ENCODE peak calls at places on chromosomes 1 and 21, in ten cellular contexts. S, N, O, L, A, D, W, T, M and J are unnamed samples.
A peak's percentile ranks its signal among the peaks of the same experiment; 100 is the strongest.

GRCh38 chr1:201618375-201618774 is 79.4 kb downstream of the NAV1 start:
- DNase-seq in S (no peak), N (no peak), O (no peak), L (no peak), A (no peak), D (no peak), W (no peak), T (no peak), M (no peak), J (no peak)

GRCh38 chr1:175162955-175163354 is 29.6 kb downstream of the KIAA0040 start:
- DNase-seq in S (no peak), N (no peak), O (no peak), L (no peak), A (no peak), D (no peak), W (no peak), T (no peak), M (no peak), J (no peak)

GRCh38 chr21:37496972-37497371 is 130.4 kb downstream of the DYRK1A start:
- DNase-seq in S (no peak), N (no peak), O (no peak), L (no peak), A (no peak), D (no peak), W (no peak), T (no peak), M (no peak), J (no peak)

GRCh38 chr1:16430598-16430997 is 6.6 kb downstream of the SPATA21 start:
- DNase-seq in S (no peak), N (no peak), O (no peak), L (peak; percentile 73), A (peak; percentile 39), D (no peak), W (no peak), T (no peak), M (no peak), J (no peak)

GRCh38 chr21:42818328-42818749 is 61.0 kb downstream of the WDR4 start:
- DNase-seq in S (no peak), N (peak; percentile 65), O (peak; percentile 85), L (peak; percentile 82), A (peak; percentile 41), D (no peak), W (peak; percentile 78), T (peak; percentile 71), M (peak; percentile 33), J (peak; percentile 81)

GRCh38 chr1:198906739-198907422 is 268.0 kb downstream of the PTPRC start:
- DNase-seq in S (no peak), N (no peak), O (no peak), L (no peak), A (no peak), D (no peak), W (no peak), T (no peak), M (no peak), J (no peak)

GRCh38 chr1:202126426-202126825 is 3.7 kb downstream of the GPR37L1 start:
- DNase-seq in S (no peak), N (no peak), O (peak; percentile 57), L (no peak), A (no peak), D (no peak), W (no peak), T (no peak), M (no peak), J (no peak)

GRCh38 chr1:119674835-119675289 is 26.8 kb upstream of the ZNF697 start:
- DNase-seq in S (no peak), N (peak; percentile 40), O (no peak), L (no peak), A (no peak), D (no peak), W (no peak), T (no peak), M (peak; percentile 63), J (no peak)

GRCh38 chr1:6251681-6252373 is 7.8 kb downstream of the HES3 start:
- DNase-seq in S (no peak), N (no peak), O (no peak), L (no peak), A (no peak), D (no peak), W (no peak), T (no peak), M (no peak), J (no peak)

GRCh38 chr21:45291613-45292398 is 4.1 kb upstream of the POFUT2 start:
- DNase-seq in S (no peak), N (peak; percentile 54), O (peak; percentile 75), L (peak; percentile 44), A (no peak), D (no peak), W (peak; percentile 85), T (no peak), M (no peak), J (peak; percentile 63)

GRCh38 chr1:229640455-229640854 is 14.4 kb downstream of the URB2 start:
- DNase-seq in S (no peak), N (no peak), O (no peak), L (no peak), A (peak; percentile 9), D (no peak), W (no peak), T (no peak), M (no peak), J (no peak)

GRCh38 chr1:161499099-161500078 is 5.9 kb upstream of the FCGR2A start:
- DNase-seq in S (no peak), N (no peak), O (no peak), L (no peak), A (no peak), D (no peak), W (no peak), T (no peak), M (no peak), J (no peak)

GRCh38 chr21:41419921-41420862 is 5.8 kb upstream of the MX1 start:
- DNase-seq in S (peak; percentile 56), N (peak; percentile 79), O (peak; percentile 86), L (peak; percentile 89), A (peak; percentile 59), D (peak; percentile 38), W (peak; percentile 95), T (peak; percentile 91), M (peak; percentile 44), J (peak; percentile 92)

GRCh38 chr1:116360435-116361173 is 12.4 kb upstream of the ATP1A1 start:
- DNase-seq in S (no peak), N (no peak), O (no peak), L (no peak), A (no peak), D (no peak), W (no peak), T (no peak), M (no peak), J (no peak)

GRCh38 chr1:204400893-204401510 is 10.6 kb downstream of the PPP1R15B start:
- DNase-seq in S (no peak), N (no peak), O (no peak), L (no peak), A (no peak), D (no peak), W (no peak), T (no peak), M (no peak), J (no peak)

GRCh38 chr1:2933431-2934172 is 87.7 kb upstream of the ACTRT2 start:
- DNase-seq in S (no peak), N (no peak), O (peak; percentile 55), L (no peak), A (no peak), D (no peak), W (no peak), T (peak; percentile 30), M (no peak), J (no peak)

DNA sequence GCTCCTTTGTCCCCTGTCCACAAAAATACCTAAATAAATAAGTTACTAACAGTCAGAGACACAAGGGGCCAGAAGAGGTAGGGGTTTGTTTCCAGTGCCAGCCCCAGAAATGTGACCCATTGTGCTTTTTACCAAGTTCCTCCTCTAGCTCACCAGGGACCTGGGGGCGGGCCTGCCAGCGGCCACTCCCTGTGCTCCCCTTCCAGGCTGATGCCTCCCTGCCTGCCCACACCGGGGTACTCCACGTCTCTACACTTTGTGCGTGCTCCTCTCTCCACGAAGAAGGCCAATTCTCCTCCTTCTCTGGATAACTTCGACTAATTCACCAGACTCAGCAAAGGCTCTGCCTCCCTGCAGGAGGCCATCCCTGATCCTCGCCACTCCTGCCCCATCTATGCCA is 72.1 kb downstream of the BCAR3 start:
- DNase-seq in S (no peak), N (no peak), O (no peak), L (peak; percentile 49), A (no peak), D (no peak), W (peak; percentile 59), T (peak; percentile 22), M (no peak), J (no peak)
- H3K36me3 ChIP-seq in S (no peaks in the 10 kb centered on the region), N (no peaks in the 10 kb centered on the region), O (no peaks in the 10 kb centered on the region), L (peaks cover 58% of the 10 kb centered on the region), A (no peaks in the 10 kb centered on the region), D (peaks cover 20% of the 10 kb centered on the region), W (peaks cover 4% of the 10 kb centered on the region), T (no peaks in the 10 kb centered on the region), M (no peaks in the 10 kb centered on the region), J (no peaks in the 10 kb centered on the region)

GRCh38 chr1:245749053-245749452 is 594.3 kb downstream of the KIF26B start:
- DNase-seq in S (no peak), N (no peak), O (no peak), L (no peak), A (no peak), D (no peak), W (no peak), T (no peak), M (no peak), J (no peak)
- H3K36me3 ChIP-seq in S (no peaks in the 10 kb centered on the region), N (no peaks in the 10 kb centered on the region), O (peaks cover 4% of the 10 kb centered on the region), L (no peaks in the 10 kb centered on the region), A (no peaks in the 10 kb centered on the region), D (no peaks in the 10 kb centered on the region), W (peaks cover 8% of the 10 kb centered on the region), T (peaks cover 3% of the 10 kb centered on the region), M (no peaks in the 10 kb centered on the region), J (peaks cover 5% of the 10 kb centered on the region)

DNA sequence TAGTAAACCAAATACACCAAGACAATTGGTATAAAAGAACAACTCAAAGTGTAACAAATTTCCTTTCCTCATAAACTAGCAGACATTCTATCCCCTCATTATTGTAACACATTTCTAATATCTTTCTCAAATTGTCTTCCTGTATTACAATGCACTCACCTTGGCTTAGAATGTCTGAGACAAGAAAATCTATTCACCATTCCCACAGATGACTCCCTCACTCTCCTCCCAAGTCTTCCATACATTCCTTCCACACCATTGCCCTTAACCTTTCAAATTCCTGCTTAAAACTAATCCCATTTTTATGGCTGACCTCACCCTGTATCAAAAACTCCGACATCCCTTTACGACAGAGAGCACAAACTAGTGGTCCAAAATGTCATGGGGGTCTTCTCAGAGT is 56.0 kb downstream of the LTN1 start:
- DNase-seq in S (no peak), N (no peak), O (no peak), L (no peak), A (peak; percentile 33), D (peak; percentile 6), W (no peak), T (no peak), M (no peak), J (no peak)
- H3K36me3 ChIP-seq in S (no peaks in the 10 kb centered on the region), N (no peaks in the 10 kb centered on the region), O (peaks cover 63% of the 10 kb centered on the region), L (peaks cover 59% of the 10 kb centered on the region), A (no peaks in the 10 kb centered on the region), D (peaks cover 84% of the 10 kb centered on the region), W (peaks cover 61% of the 10 kb centered on the region), T (no peaks in the 10 kb centered on the region), M (peaks cover 20% of the 10 kb centered on the region), J (peaks cover 69% of the 10 kb centered on the region)

DNA sequence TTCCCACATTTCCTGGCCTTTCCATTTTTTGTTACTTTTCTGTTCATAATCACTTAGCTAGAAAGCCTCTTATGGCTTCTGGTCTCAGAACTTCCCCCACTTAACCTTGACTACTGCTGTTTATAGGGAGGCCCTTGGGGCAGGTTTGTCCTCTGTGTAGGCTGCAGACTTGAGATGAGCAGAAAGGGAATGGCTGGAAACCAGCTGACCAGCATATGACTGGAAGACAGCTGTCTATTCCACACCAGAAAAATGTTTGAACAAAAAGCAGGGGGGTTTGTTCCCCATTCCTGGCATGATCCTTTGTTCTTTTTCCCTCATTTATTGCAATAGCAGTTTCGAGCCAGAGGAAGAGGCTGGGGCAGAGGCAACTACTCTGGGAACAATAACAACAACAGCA is 4.9 kb upstream of the SH3D21 start:
- DNase-seq in S (no peak), N (no peak), O (no peak), L (peak; percentile 10), A (no peak), D (no peak), W (no peak), T (no peak), M (no peak), J (no peak)
- H3K36me3 ChIP-seq in S (peaks cover 33% of the 10 kb centered on the region), N (no peaks in the 10 kb centered on the region), O (peaks cover 74% of the 10 kb centered on the region), L (peaks cover 72% of the 10 kb centered on the region), A (peaks cover 8% of the 10 kb centered on the region), D (peaks cover 97% of the 10 kb centered on the region), W (peaks cover 83% of the 10 kb centered on the region), T (peaks cover 20% of the 10 kb centered on the region), M (peaks cover 55% of the 10 kb centered on the region), J (peaks cover 84% of the 10 kb centered on the region)